ENCODE peak calls at places on chromosomes 7 and 10, in nine cellular contexts. K is OCI-LY7; V is tibial nerve; S is effector memory CD4-positive, alpha-beta T cell; Y is GM23248; I is aorta; O is trophoblast cell; W is cardiac muscle cell; M is colonic mucosa. J is an unnamed sample.

GRCh38 chr10:13371879-13372470 is 23.9 kb upstream of the SEPHS1 start:
- DNase-seq in S (peak; percentile 20), O (peak; percentile 98), W (peak; percentile 90), M (peak; percentile 79), I (peak; percentile 72), V (peak; percentile 39), K (peak; percentile 81), Y (peak; percentile 84), J (peak; percentile 92)

GRCh38 chr7:70512144-70512543 is 619.8 kb upstream of the GALNT17 start:
- DNase-seq in K (no peak), Y (no peak), V (no peak), W (no peak), S (no peak), M (no peak), O (no peak), I (no peak), J (no peak)

GRCh38 chr7:151806204-151806603 is 70.7 kb downstream of the PRKAG2 start:
- DNase-seq in K (no peak), Y (no peak), S (no peak), O (peak; percentile 95), M (no peak), I (peak; percentile 37), V (no peak), W (peak; percentile 21), J (peak; percentile 74)

GRCh38 chr10:14975672-14976273 is 16.6 kb downstream of the MEIG1 start:
- DNase-seq in Y (no peak), K (no peak), S (no peak), V (no peak), O (no peak), W (no peak), M (no peak), I (no peak), J (peak; percentile 50)

GRCh38 chr10:58393317-58393716 is 8.1 kb downstream of the TFAM start:
- DNase-seq in S (no peak), V (no peak), M (no peak), K (no peak), W (peak; percentile 38), I (no peak), Y (peak; percentile 16), O (no peak), J (no peak)

GRCh38 chr10:82813856-82814255 is 938.9 kb downstream of the NRG3 start:
- DNase-seq in I (no peak), M (no peak), W (no peak), Y (peak; percentile 16), S (no peak), V (no peak), O (no peak), K (no peak), J (no peak)

GRCh38 chr7:29723599-29723998 is 82.7 kb upstream of the WIPF3 start:
- DNase-seq in W (peak; percentile 72), I (no peak), M (no peak), V (no peak), K (no peak), Y (peak; percentile 11), O (no peak), S (no peak), J (no peak)

GRCh38 chr7:113610572-113610971 is 308.2 kb downstream of the PPP1R3A start:
- DNase-seq in K (no peak), V (no peak), I (no peak), O (no peak), W (no peak), Y (no peak), M (no peak), S (no peak), J (no peak)

GRCh38 chr10:85646312-85646711 is 720.3 kb downstream of the GRID1 start:
- DNase-seq in S (no peak), Y (no peak), O (no peak), W (no peak), K (no peak), V (no peak), I (no peak), M (no peak), J (peak; percentile 69)

DNA sequence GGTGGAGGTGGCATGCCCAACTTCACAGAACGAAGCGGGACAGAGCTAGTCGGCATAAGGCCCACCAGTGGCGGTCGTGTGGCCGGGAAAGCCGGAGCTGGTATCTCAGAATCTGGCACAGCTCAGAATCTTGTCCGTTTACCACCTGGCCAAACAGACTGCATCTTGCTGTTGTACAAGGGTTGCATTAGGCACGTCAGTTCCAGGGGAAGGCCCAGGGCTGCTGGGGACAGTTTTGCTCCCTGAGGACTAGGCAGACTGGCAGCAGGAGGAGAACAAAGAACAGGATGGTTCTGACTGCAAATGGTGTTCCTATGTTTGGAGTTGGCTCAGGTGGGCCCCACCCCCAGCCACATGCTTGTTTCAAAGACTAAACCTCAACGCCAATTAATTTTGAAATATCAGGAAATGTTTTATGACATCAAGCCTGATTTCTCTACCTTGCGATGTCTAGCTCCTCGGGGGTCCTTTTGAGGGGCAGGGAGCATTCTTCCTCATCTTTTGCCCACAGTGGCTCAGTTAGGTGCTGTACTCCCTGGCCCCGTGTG is 4.2 kb upstream of the MYH16 start:
- DNase-seq in W (no peak), M (no peak), V (no peak), K (no peak), S (no peak), I (no peak), O (no peak), Y (no peak), J (no peak)
- H3K27ac ChIP-seq in W (no peak overlapping the region), M (no peak overlapping the region), V (no peak overlapping the region), K (no peak overlapping the region), S (no peak overlapping the region), I (no peak overlapping the region), O (no peak overlapping the region), Y (peak overlapping the region; percentile 75), J (no peak overlapping the region)

GRCh38 chr7:139673762-139674161 is 104.0 kb downstream of the HIPK2 start:
- DNase-seq in O (no peak), I (no peak), S (no peak), M (no peak), Y (no peak), V (no peak), K (no peak), W (no peak), J (no peak)

GRCh38 chr7:139671967-139672366 is 105.8 kb downstream of the HIPK2 start:
- DNase-seq in O (no peak), K (no peak), M (no peak), I (no peak), V (no peak), Y (no peak), S (no peak), W (no peak), J (no peak)

GRCh38 chr7:139675127-139676110 is 102.4 kb downstream of the HIPK2 start:
- DNase-seq in K (no peak), Y (peak; percentile 55), S (no peak), V (no peak), W (no peak), O (no peak), M (no peak), I (no peak), J (no peak)

GRCh38 chr7:139674752-139675126 is 103.1 kb downstream of the HIPK2 start:
- DNase-seq in W (no peak), I (no peak), S (no peak), M (no peak), K (no peak), O (no peak), Y (no peak), V (no peak), J (no peak)

DNA sequence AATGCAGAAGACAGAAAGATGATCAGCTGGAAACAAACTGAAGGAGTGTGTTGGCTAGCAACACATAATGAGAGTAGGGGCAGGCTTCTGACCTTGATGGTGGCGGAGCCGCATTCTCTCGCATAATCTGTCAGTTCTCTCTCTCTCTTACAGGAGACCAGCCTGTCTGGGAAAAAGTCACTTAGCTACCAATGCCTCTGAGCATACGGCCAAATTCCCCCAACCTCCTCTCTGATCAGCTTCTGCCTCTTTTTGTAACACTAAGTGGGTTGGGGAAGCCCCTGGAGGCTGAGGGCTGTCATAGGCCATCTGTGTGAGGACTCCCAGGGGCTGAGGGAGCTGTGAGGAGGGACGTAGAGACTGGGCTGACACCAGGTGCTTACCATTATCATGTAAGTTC is 104.6 kb downstream of the HIPK2 start:
- DNase-seq in I (no peak), S (no peak), K (no peak), W (no peak), M (no peak), Y (no peak), V (no peak), O (no peak), J (no peak)
- H3K27ac ChIP-seq in I (no peak overlapping the region), S (no peak overlapping the region), K (no peak overlapping the region), W (peak overlapping the region; percentile 73), M (no peak overlapping the region), Y (no peak overlapping the region), V (peak overlapping the region; percentile 10), O (no peak overlapping the region), J (no peak overlapping the region)

GRCh38 chr10:28763471-28763870 is 86.2 kb downstream of the BAMBI start:
- DNase-seq in O (no peak), Y (no peak), V (no peak), I (no peak), M (no peak), W (no peak), K (no peak), S (no peak), J (no peak)

GRCh38 chr10:28769147-28769604 is 91.9 kb downstream of the BAMBI start:
- DNase-seq in O (no peak), Y (no peak), S (no peak), M (no peak), I (no peak), K (no peak), W (no peak), V (no peak), J (no peak)

GRCh38 chr10:28765641-28766040 is 88.3 kb downstream of the BAMBI start:
- DNase-seq in S (no peak), K (no peak), I (no peak), M (no peak), Y (no peak), V (no peak), O (no peak), W (no peak), J (no peak)

DNA sequence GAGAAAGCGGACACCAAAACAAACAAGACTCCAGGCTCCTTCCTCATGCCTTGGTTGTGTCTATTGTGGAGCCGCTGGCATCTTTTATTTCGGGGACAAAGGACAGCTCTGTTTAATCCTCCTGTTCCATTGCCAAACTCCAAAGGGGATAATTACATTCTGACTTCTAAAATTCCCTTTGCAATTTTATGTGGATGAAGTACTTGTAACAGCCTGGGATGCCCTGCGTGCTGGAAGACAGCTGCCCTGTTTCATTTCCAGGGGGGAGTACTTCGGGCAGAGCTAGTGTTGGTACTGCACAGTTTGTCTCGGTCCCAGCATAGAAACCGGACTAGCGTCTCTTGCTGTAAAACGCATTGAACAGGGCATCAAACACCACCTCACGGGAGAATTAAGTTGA is 90.9 kb downstream of the BAMBI start:
- DNase-seq in O (no peak), S (no peak), M (no peak), W (no peak), Y (no peak), V (no peak), K (no peak), I (no peak), J (no peak)
- H3K27ac ChIP-seq in O (no peak overlapping the region), S (no peak overlapping the region), M (no peak overlapping the region), W (no peak overlapping the region), Y (no peak overlapping the region), V (no peak overlapping the region), K (no peak overlapping the region), I (no peak overlapping the region), J (no peak overlapping the region)

DNA sequence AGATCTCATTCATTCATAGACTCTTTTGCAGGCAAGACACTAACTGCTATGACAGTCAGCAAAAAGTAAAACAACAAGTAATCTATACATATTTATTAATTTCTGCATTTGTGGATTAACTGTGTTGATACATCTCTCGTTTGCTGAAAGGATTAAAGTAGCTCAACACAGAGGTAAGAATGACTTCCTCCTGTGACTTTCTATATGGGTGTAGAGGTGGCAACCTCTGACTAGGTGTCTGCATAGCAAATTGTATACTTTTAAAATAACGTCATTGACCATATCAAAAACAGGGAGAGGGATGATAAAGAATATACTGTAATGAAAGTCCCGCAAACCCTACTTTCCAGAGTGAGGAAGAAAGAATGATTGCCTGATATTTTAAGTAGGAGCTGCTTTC is 9.4 kb upstream of the LRRN3 start:
- DNase-seq in Y (no peak), I (no peak), O (no peak), V (no peak), M (no peak), W (no peak), K (no peak), S (no peak), J (no peak)
- H3K27ac ChIP-seq in Y (peak overlapping the region; percentile 68), I (no peak overlapping the region), O (no peak overlapping the region), V (no peak overlapping the region), M (no peak overlapping the region), W (no peak overlapping the region), K (no peak overlapping the region), S (no peak overlapping the region), J (no peak overlapping the region)

J was measured in A673.